ENCODE peak calls at places on chromosome 21, in seven cellular contexts. One of them, this sample, is unnamed.

GRCh38 chr21:41726970-41727783 is 39.7 kb downstream of the RIPK4 start:
- DNase-seq in effector CD4-positive, alpha-beta T cell: no peak
- DNase-seq in HL-60: no peak
- DNase-seq in aorta: peak; percentile 92
- DNase-seq in WTC11: no peak
- DNase-seq in amygdala: no peak
- DNase-seq in lung: no peak
- DNase-seq in this sample: peak; percentile 95

GRCh38 chr21:39377444-39378050 is 28.7 kb upstream of the HMGN1 start:
- DNase-seq in amygdala: no peak
- DNase-seq in lung: no peak
- DNase-seq in effector CD4-positive, alpha-beta T cell: no peak
- DNase-seq in WTC11: no peak
- DNase-seq in aorta: no peak
- DNase-seq in HL-60: no peak
- DNase-seq in this sample: peak; percentile 62

GRCh38 chr21:32279377-32279680 is 480 bp upstream of the MIS18A start:
- DNase-seq in effector CD4-positive, alpha-beta T cell: no peak
- DNase-seq in lung: no peak
- DNase-seq in amygdala: no peak
- DNase-seq in HL-60: no peak
- DNase-seq in aorta: no peak
- DNase-seq in WTC11: no peak
- DNase-seq in this sample: no peak

GRCh38 chr21:24514081-24514733 is 1093.1 kb downstream of the MRPL39 start:
- DNase-seq in amygdala: no peak
- DNase-seq in WTC11: no peak
- DNase-seq in HL-60: no peak
- DNase-seq in aorta: no peak
- DNase-seq in lung: no peak
- DNase-seq in effector CD4-positive, alpha-beta T cell: no peak
- DNase-seq in this sample: peak; percentile 0

GRCh38 chr21:46161180-46161799 is 5.9 kb upstream of the FTCD start:
- DNase-seq in amygdala: no peak
- DNase-seq in WTC11: no peak
- DNase-seq in aorta: no peak
- DNase-seq in HL-60: no peak
- DNase-seq in lung: no peak
- DNase-seq in effector CD4-positive, alpha-beta T cell: no peak
- DNase-seq in this sample: peak; percentile 13

GRCh38 chr21:38798481-38798882 is 7.2 kb upstream of the ETS2 start:
- DNase-seq in effector CD4-positive, alpha-beta T cell: no peak
- DNase-seq in amygdala: no peak
- DNase-seq in aorta: no peak
- DNase-seq in WTC11: peak; percentile 17
- DNase-seq in HL-60: no peak
- DNase-seq in lung: no peak
- DNase-seq in this sample: peak; percentile 97

GRCh38 chr21:34336756-34337391 is 26.9 kb upstream of the KCNE2 start:
- DNase-seq in effector CD4-positive, alpha-beta T cell: no peak
- DNase-seq in HL-60: no peak
- DNase-seq in aorta: peak; percentile 63
- DNase-seq in lung: no peak
- DNase-seq in WTC11: no peak
- DNase-seq in amygdala: no peak
- DNase-seq in this sample: peak; percentile 45

GRCh38 chr21:46664316-46664995 is 29.0 kb downstream of the PRMT2 start:
- DNase-seq in effector CD4-positive, alpha-beta T cell: no peak
- DNase-seq in aorta: no peak
- DNase-seq in lung: no peak
- DNase-seq in amygdala: no peak
- DNase-seq in WTC11: no peak
- DNase-seq in HL-60: no peak
- DNase-seq in this sample: no peak

GRCh38 chr21:39182484-39183271 is 573 bp downstream of the PSMG1 start:
- DNase-seq in amygdala: no peak
- DNase-seq in effector CD4-positive, alpha-beta T cell: no peak
- DNase-seq in lung: no peak
- DNase-seq in WTC11: no peak
- DNase-seq in HL-60: no peak
- DNase-seq in aorta: no peak
- DNase-seq in this sample: peak; percentile 18

GRCh38 chr21:29657228-29657989 is 282.4 kb downstream of the GRIK1 start:
- DNase-seq in amygdala: no peak
- DNase-seq in aorta: no peak
- DNase-seq in effector CD4-positive, alpha-beta T cell: no peak
- DNase-seq in lung: no peak
- DNase-seq in WTC11: no peak
- DNase-seq in HL-60: no peak
- DNase-seq in this sample: no peak

GRCh38 chr21:31198575-31198974 is 145.5 kb downstream of the TIAM1 start:
- DNase-seq in WTC11: no peak
- DNase-seq in amygdala: no peak
- DNase-seq in aorta: no peak
- DNase-seq in effector CD4-positive, alpha-beta T cell: no peak
- DNase-seq in HL-60: no peak
- DNase-seq in lung: no peak
- DNase-seq in this sample: peak; percentile 63

GRCh38 chr21:31278511-31279155 is 65.4 kb downstream of the TIAM1 start:
- DNase-seq in effector CD4-positive, alpha-beta T cell: no peak
- DNase-seq in aorta: no peak
- DNase-seq in HL-60: no peak
- DNase-seq in WTC11: no peak
- DNase-seq in lung: no peak
- DNase-seq in amygdala: no peak
- DNase-seq in this sample: no peak

GRCh38 chr21:31395268-31395667 is 51.2 kb upstream of the TIAM1 start:
- DNase-seq in amygdala: peak; percentile 45
- DNase-seq in effector CD4-positive, alpha-beta T cell: no peak
- DNase-seq in aorta: no peak
- DNase-seq in WTC11: no peak
- DNase-seq in HL-60: no peak
- DNase-seq in lung: no peak
- DNase-seq in this sample: no peak

GRCh38 chr21:45522986-45523385 is 19.3 kb downstream of the SLC19A1 start:
- DNase-seq in aorta: peak; percentile 16
- DNase-seq in lung: no peak
- DNase-seq in effector CD4-positive, alpha-beta T cell: no peak
- DNase-seq in WTC11: no peak
- DNase-seq in HL-60: no peak
- DNase-seq in amygdala: no peak
- DNase-seq in this sample: no peak

GRCh38 chr21:40688106-40688850 is 158.7 kb downstream of the DSCAM start:
- DNase-seq in amygdala: no peak
- DNase-seq in HL-60: no peak
- DNase-seq in lung: no peak
- DNase-seq in aorta: no peak
- DNase-seq in effector CD4-positive, alpha-beta T cell: no peak
- DNase-seq in WTC11: no peak
- DNase-seq in this sample: no peak

GRCh38 chr21:45093064-45093532 is 18.7 kb downstream of the ADARB1 start:
- DNase-seq in lung: no peak
- DNase-seq in effector CD4-positive, alpha-beta T cell: no peak
- DNase-seq in WTC11: no peak
- DNase-seq in amygdala: no peak
- DNase-seq in HL-60: no peak
- DNase-seq in aorta: no peak
- DNase-seq in this sample: no peak

This sample was measured in epithelial cell of esophagus.